ENCODE peak calls at places on chromosome 3, in four cellular contexts. Z is transverse colon, X is upper lobe of left lung, K is suprapubic skin. D is an unnamed sample.

GRCh38 chr3:77682162-77682561 is 642.3 kb downstream of the ROBO2 start:
- DNase-seq in Z (no peak), X (no peak), K (no peak), D (no peak)

GRCh38 chr3:26652157-26652556 is 29.6 kb downstream of the LRRC3B start:
- DNase-seq in Z (no peak), X (no peak), K (no peak), D (peak)

GRCh38 chr3:156751461-156752025 is 74.6 kb upstream of the LEKR1 start:
- DNase-seq in Z (peak), X (peak), K (peak), D (peak)

GRCh38 chr3:140463401-140463800 is 214.5 kb upstream of the TRIM42 start:
- DNase-seq in Z (no peak), X (no peak), K (no peak), D (no peak)

GRCh38 chr3:33174711-33175409 is 43.8 kb downstream of the SUSD5 start:
- DNase-seq in Z (no peak), X (peak), K (no peak), D (no peak)

GRCh38 chr3:75115695-75116094 is 501.2 kb upstream of the CNTN3 start:
- DNase-seq in Z (no peak), X (no peak), K (no peak), D (no peak)

GRCh38 chr3:160112481-160112880 is 112.7 kb upstream of the C3orf80 start:
- DNase-seq in Z (no peak), X (no peak), K (no peak), D (no peak)

GRCh38 chr3:126085276-126085675 is 1.4 kb upstream of the SLC41A3 start:
- DNase-seq in Z (no peak), X (no peak), K (no peak), D (no peak)

GRCh38 chr3:127628788-127629456 is at the start of gene PODXL2:
- DNase-seq in Z (peak), X (peak), K (no peak), D (peak)

GRCh38 chr3:107421881-107422280 is 44.6 kb downstream of the CCDC54 start:
- DNase-seq in Z (no peak), X (no peak), K (no peak), D (no peak)

GRCh38 chr3:106629215-106629832 is 747.9 kb upstream of the CCDC54 start:
- DNase-seq in Z (no peak), X (no peak), K (no peak), D (no peak)

GRCh38 chr3:59692117-59692516 is 642.3 kb upstream of the CFAP20DC start:
- DNase-seq in Z (no peak), X (no peak), K (no peak), D (no peak)

GRCh38 chr3:102790742-102791141 is 355.9 kb downstream of the ZPLD1 start:
- DNase-seq in Z (no peak), X (no peak), K (no peak), D (no peak)

GRCh38 chr3:72275296-72275820 is 490.4 kb upstream of the PROK2 start:
- DNase-seq in Z (no peak), X (no peak), K (no peak), D (no peak)

GRCh38 chr3:54889731-54890130 is 38.1 kb downstream of the LRTM1 start:
- DNase-seq in Z (no peak), X (no peak), K (no peak), D (no peak)

GRCh38 chr3:54888873-54889272 is 39.0 kb downstream of the LRTM1 start:
- DNase-seq in Z (no peak), X (no peak), K (no peak), D (no peak)

GRCh38 chr3:54888162-54888561 is 39.7 kb downstream of the LRTM1 start:
- DNase-seq in Z (no peak), X (no peak), K (no peak), D (no peak)

GRCh38 chr3:54892168-54892567 is 35.7 kb downstream of the LRTM1 start:
- DNase-seq in Z (no peak), X (no peak), K (no peak), D (no peak)

DNA sequence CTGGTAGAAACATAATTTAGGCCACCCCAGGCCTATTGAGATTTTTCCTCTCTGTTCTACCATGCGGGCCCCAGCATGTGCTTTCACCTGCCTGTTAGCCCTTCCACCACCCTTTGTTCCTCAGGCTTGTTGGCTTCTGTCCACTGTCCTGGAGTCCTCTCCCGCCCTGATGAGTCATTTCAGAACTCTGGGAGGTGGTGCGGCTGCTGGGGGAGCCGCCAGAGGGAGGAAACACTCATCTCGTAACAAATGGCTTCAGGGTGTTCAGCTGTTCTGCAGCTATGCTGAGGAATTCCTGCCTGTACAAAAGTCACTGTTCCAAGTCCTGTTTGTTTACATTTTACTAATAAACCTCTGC is 36.3 kb downstream of the LRTM1 start:
- DNase-seq in Z (peak), X (peak), K (peak), D (peak)
- TF ChIP-seq EP300 in Z (peak), X (no peak), K (no peak), D (no peak)

GRCh38 chr3:45194791-45195190 is 31.3 kb downstream of the TMEM158 start:
- DNase-seq in Z (no peak), X (no peak), K (no peak), D (no peak)

GRCh38 chr3:45204136-45204535 is 22.0 kb downstream of the TMEM158 start:
- DNase-seq in Z (no peak), X (no peak), K (no peak), D (no peak)

GRCh38 chr3:45205126-45205525 is 21.0 kb downstream of the TMEM158 start:
- DNase-seq in Z (no peak), X (no peak), K (no peak), D (no peak)

GRCh38 chr3:45198264-45199260 is 27.5 kb downstream of the TMEM158 start:
- DNase-seq in Z (no peak), X (no peak), K (no peak), D (no peak)

GRCh38 chr3:45199837-45200648 is 26.0 kb downstream of the TMEM158 start:
- DNase-seq in Z (peak), X (no peak), K (no peak), D (no peak)
- TF ChIP-seq POLR2A in Z (no peak), X (no peak), K (no peak), D (no peak)

GRCh38 chr3:15491143-15491542 is 30.4 kb downstream of the COLQ start:
- DNase-seq in Z (no peak), X (no peak), K (no peak), D (no peak)
- TF ChIP-seq EP300 in Z (no peak), X (no peak), K (no peak), D (no peak)

DNA sequence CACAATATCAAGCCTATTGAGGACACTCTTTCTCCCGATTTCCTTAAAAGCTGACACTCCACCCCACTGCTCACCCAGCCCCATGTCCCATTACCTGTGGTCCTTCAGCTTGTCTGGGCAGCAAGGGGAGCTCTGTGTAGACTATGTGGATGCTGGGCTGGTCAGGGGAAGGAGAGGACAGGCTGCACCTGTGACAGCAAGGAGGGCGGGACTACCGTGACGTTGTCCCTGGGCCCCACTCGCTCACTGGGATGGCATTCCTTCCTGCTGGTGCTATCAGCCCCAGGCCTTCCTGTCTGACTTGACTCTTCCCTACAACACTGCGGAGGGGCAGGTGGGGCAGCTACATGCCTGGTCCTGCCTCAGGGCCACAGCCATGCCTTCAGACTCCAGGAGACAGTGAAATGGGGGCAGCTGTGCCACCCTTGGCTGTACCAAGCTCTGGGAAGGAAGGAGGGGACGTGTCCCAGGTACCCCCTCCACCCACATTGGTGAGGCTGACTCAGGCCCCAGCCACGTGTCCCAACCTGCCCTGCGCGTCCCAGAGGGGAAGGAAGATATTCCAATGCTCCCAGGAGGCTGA is at the start of gene TMEM40:
- DNase-seq in Z (no peak), X (peak), K (peak), D (no peak)
- TF ChIP-seq POLR2A in Z (no peak), X (no peak), K (no peak), D (no peak)

GRCh38 chr3:148238421-148238821 is 459.3 kb upstream of the AGTR1 start:
- DNase-seq in Z (no peak), X (no peak), K (no peak), D (no peak)
- TF ChIP-seq EP300 in Z (no peak), X (no peak), K (no peak), D (no peak)

GRCh38 chr3:99879275-99879674 is 61.6 kb downstream of the CMSS1 start:
- DNase-seq in Z (no peak), X (no peak), K (no peak), D (no peak)

GRCh38 chr3:99878005-99878404 is 60.3 kb downstream of the CMSS1 start:
- DNase-seq in Z (no peak), X (no peak), K (no peak), D (no peak)

GRCh38 chr3:99877180-99877579 is 59.5 kb downstream of the CMSS1 start:
- DNase-seq in Z (no peak), X (no peak), K (no peak), D (no peak)

GRCh38 chr3:99875573-99875924 is 57.9 kb downstream of the CMSS1 start:
- DNase-seq in Z (no peak), X (no peak), K (no peak), D (no peak)

GRCh38 chr3:99875925-99876781 is 58.5 kb downstream of the CMSS1 start:
- DNase-seq in Z (peak), X (peak), K (peak), D (peak)
- TF ChIP-seq POLR2A in Z (peak), X (peak), K (peak), D (peak)

GRCh38 chr3:15647629-15648167 is 46.2 kb downstream of the BTD start:
- DNase-seq in Z (peak), X (no peak), K (no peak), D (no peak)

GRCh38 chr3:15646924-15647511 is 45.5 kb downstream of the BTD start:
- DNase-seq in Z (no peak), X (no peak), K (peak), D (peak)

GRCh38 chr3:15649341-15649740 is 47.8 kb downstream of the BTD start:
- DNase-seq in Z (no peak), X (no peak), K (no peak), D (no peak)

GRCh38 chr3:15651396-15651795 is 49.9 kb downstream of the BTD start:
- DNase-seq in Z (no peak), X (no peak), K (no peak), D (no peak)

DNA sequence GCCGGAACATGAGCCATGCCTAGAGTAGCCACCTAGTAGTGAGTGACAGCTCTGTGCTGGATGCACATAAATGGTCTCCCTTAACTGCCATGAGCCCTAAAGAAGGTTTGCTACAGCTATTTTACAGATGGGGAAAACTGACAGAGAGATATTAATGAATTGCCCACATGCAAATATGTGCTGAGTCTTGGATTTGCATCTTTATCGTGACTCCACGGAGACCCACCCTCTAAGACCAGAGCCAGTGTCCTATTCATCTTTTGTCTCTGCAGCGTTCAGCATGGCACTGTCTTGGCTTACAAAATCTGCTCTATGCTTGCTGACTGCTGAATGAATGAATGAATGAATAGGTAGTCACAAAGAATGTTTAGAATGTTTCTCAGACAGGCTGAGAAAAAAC is 48.3 kb downstream of the BTD start:
- DNase-seq in Z (no peak), X (no peak), K (no peak), D (no peak)
- TF ChIP-seq EP300 in Z (no peak), X (no peak), K (no peak), D (no peak)

DNA sequence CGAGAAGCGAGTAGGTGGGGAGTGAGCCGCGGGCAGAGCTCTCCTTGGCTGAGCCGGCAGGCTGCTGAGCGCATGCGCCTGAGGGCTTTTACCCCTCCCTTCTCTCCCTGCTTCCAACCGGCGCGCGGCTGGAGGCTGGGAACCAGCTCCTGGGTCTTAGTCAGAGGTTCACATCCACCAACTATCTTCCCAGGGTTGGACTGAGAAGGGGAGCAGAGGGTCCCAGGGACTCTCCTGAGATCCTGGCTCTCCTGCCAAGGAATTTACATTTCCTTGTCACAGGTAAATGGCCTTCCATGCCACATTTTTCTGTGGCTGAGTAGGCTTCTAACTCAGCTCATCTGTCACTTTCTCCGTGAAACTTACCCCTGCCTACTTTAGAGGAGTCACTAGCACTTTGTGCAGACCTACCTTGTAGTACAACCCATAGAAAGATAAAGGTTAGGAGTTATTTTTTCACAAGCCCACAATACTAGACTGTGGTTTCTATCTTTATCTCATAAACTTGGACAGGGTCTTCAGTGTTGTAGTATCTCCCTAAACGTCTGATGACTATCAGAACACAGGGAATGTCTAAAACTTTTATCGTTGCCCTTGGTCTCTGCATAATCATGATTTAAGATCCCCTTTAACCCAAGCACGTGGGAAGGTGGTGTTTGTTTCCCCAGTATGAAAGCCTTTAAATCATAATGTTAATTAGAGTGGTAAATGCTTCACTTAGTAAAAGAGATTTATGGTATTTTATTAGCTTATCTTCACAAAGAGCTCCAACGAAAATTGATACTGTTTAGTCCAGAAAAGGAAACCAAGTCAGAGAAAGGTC is 617 bp upstream of the TBC1D5 start:
- DNase-seq in Z (no peak), X (no peak), K (peak), D (no peak)
- TF ChIP-seq POLR2A in Z (no peak), X (no peak), K (no peak), D (peak)

DNA sequence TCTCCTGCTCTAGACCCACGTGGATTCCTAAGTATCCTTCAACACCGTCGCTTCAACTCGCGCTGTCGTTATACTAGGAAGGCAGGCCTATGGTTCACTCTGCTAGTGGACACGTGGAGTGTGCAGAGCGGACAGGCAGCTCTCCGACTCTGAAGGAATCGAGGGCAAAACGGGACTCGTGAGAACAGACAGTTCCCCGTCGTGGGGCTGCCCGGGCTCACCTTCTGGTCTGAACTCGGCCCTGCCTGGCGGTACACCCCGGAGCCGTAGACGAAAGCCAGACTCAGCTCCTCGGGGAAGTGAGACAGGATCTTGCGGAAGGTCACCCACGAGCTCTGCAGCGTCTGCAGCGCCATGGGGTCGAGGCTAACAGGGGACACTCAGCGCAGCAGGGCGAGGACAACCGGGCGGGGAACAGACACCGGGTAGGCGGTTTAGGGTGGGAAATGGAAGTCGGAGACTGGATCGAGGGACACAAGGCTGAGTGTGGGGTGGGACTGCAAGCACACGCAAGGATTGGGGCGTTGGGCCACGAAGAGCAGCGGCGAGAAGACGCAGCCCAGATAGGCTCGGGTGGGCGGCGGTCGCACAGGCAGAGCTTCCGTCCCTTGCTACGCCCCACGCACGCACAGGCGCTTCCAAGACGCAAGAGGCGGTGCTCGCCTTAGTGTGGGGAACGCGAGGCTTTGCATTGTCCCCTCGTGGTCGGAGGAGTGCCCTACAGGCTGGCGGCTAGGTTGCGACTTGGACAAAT is at the start of gene TAMM41:
- DNase-seq in Z (peak), X (peak), K (peak), D (peak)
- TF ChIP-seq EP300 in Z (no peak), X (peak), K (no peak), D (no peak)

GRCh38 chr3:188153949-188154757 is at the start of gene LPP:
- DNase-seq in Z (peak), X (peak), K (peak), D (peak)
- TF ChIP-seq POLR2A in Z (peak), X (no peak), K (peak), D (no peak)